ENCODE peak calls at places on chromosomes 13 and 19, in five cellular contexts. V is RWPE2, T is left cardiac atrium, Z is left lung, L is omental fat pad. E is an unnamed sample.

GRCh38 chr13:73962284-73962683 is 171.9 kb downstream of the KLF12 start:
- ATAC-seq in V (no peak), T (no peak), Z (no peak), L (no peak), E (no peak)

GRCh38 chr19:38649305-38650179 is 2.1 kb downstream of the ACTN4 start:
- ATAC-seq in V (peak), T (peak), Z (peak), L (no peak), E (no peak)

GRCh38 chr13:67045357-67045756 is 184.8 kb downstream of the PCDH9 start:
- ATAC-seq in V (no peak), T (no peak), Z (no peak), L (no peak), E (no peak)

GRCh38 chr13:102817907-102818306 is 19.0 kb downstream of the BIVM start:
- ATAC-seq in V (no peak), T (no peak), Z (no peak), L (no peak), E (no peak)

GRCh38 chr13:72983085-72983768 is 75.6 kb upstream of the KLF5 start:
- ATAC-seq in V (peak), T (peak), Z (peak), L (peak), E (peak)

GRCh38 chr13:25901460-25902376 is 150.1 kb downstream of the SHISA2 start:
- ATAC-seq in V (peak), T (peak), Z (peak), L (no peak), E (no peak)

GRCh38 chr19:40804783-40805242 is 5.8 kb downstream of the EGLN2 start:
- ATAC-seq in V (no peak), T (no peak), Z (no peak), L (no peak), E (no peak)

GRCh38 chr13:25731511-25731910 is 320.3 kb downstream of the SHISA2 start:
- ATAC-seq in V (no peak), T (no peak), Z (no peak), L (no peak), E (no peak)

GRCh38 chr19:45145270-45146189 is 15.3 kb downstream of the NKPD1 start:
- ATAC-seq in V (no peak), T (no peak), Z (no peak), L (no peak), E (no peak)

GRCh38 chr13:87498681-87499080 is 172.5 kb upstream of the SLITRK5 start:
- ATAC-seq in V (no peak), T (no peak), Z (no peak), L (no peak), E (no peak)

GRCh38 chr19:10334340-10335148 is 1.2 kb upstream of the RAVER1 start:
- ATAC-seq in V (peak), T (peak), Z (peak), L (peak), E (peak)

GRCh38 chr13:51479199-51479523 is 26.3 kb upstream of the INTS6 start:
- ATAC-seq in V (peak), T (no peak), Z (no peak), L (no peak), E (no peak)

GRCh38 chr19:10543059-10543419 is 665 bp upstream of the ATG4D start:
- ATAC-seq in V (no peak), T (no peak), Z (peak), L (no peak), E (no peak)

E was measured in gastroesophageal sphincter.